ENCODE peak calls at places on chromosomes 6 and 20, in four cellular contexts. One of them, this sample, is unnamed.

GRCh38 chr20:17882065-17882833 is 86.3 kb downstream of the SNX5 start:
- DNase-seq in RWPE2: no peak
- DNase-seq in CD8-positive, alpha-beta T cell: no peak
- DNase-seq in myocyte: no peak
- DNase-seq in this sample: no peak

GRCh38 chr6:149190228-149190831 is 127.2 kb upstream of the TAB2 start:
- DNase-seq in myocyte: no peak
- DNase-seq in RWPE2: no peak
- DNase-seq in CD8-positive, alpha-beta T cell: no peak
- DNase-seq in this sample: peak; percentile 19

GRCh38 chr6:14354919-14355572 is 237.5 kb downstream of the CD83 start:
- DNase-seq in RWPE2: no peak
- DNase-seq in myocyte: peak; percentile 93
- DNase-seq in CD8-positive, alpha-beta T cell: no peak
- DNase-seq in this sample: no peak

GRCh38 chr6:70119218-70119835 is 183.6 kb downstream of the COL9A1 start:
- DNase-seq in CD8-positive, alpha-beta T cell: no peak
- DNase-seq in RWPE2: no peak
- DNase-seq in myocyte: no peak
- DNase-seq in this sample: no peak

GRCh38 chr6:10369896-10370295 is 45.0 kb downstream of the TFAP2A start:
- DNase-seq in CD8-positive, alpha-beta T cell: no peak
- DNase-seq in RWPE2: no peak
- DNase-seq in myocyte: no peak
- DNase-seq in this sample: no peak

GRCh38 chr20:48164566-48165400 is 379.5 kb upstream of the SULF2 start:
- DNase-seq in myocyte: no peak
- DNase-seq in RWPE2: no peak
- DNase-seq in CD8-positive, alpha-beta T cell: no peak
- DNase-seq in this sample: no peak

GRCh38 chr6:46190889-46191288 is 20.1 kb upstream of the ENPP5 start:
- DNase-seq in RWPE2: no peak
- DNase-seq in myocyte: peak; percentile 30
- DNase-seq in CD8-positive, alpha-beta T cell: no peak
- DNase-seq in this sample: no peak

GRCh38 chr6:143592335-143592734 is 80.8 kb upstream of the FUCA2 start:
- DNase-seq in CD8-positive, alpha-beta T cell: no peak
- DNase-seq in myocyte: peak; percentile 7
- DNase-seq in RWPE2: no peak
- DNase-seq in this sample: no peak

GRCh38 chr6:31007694-31008093 is 2.6 kb upstream of the MUC22 start:
- DNase-seq in myocyte: peak; percentile 89
- DNase-seq in CD8-positive, alpha-beta T cell: no peak
- DNase-seq in RWPE2: no peak
- DNase-seq in this sample: no peak

GRCh38 chr6:130676077-130676772 is 151.0 kb upstream of the SMLR1 start:
- DNase-seq in RWPE2: no peak
- DNase-seq in myocyte: peak; percentile 91
- DNase-seq in CD8-positive, alpha-beta T cell: no peak
- DNase-seq in this sample: no peak